ENCODE peak calls at places on chromosomes 13 and 19, in eight cellular contexts. One of them, this sample, is unnamed.

GRCh38 chr19:10142701-10143375 is 23.1 kb upstream of the EIF3G start:
- ATAC-seq in esophagus mucosa: peak
- ATAC-seq in CD4-positive, CD25-positive, alpha-beta regulatory T cell: peak
- ATAC-seq in pancreas: no peak
- ATAC-seq in right cardiac atrium: no peak
- ATAC-seq in left colon: peak
- ATAC-seq in heart right ventricle: no peak
- ATAC-seq in Panc1: no peak
- ATAC-seq in this sample: peak

GRCh38 chr19:3990815-3991117 is 5.5 kb upstream of the EEF2 start:
- ATAC-seq in esophagus mucosa: no peak
- ATAC-seq in CD4-positive, CD25-positive, alpha-beta regulatory T cell: no peak
- ATAC-seq in pancreas: no peak
- ATAC-seq in right cardiac atrium: no peak
- ATAC-seq in left colon: no peak
- ATAC-seq in heart right ventricle: no peak
- ATAC-seq in Panc1: no peak
- ATAC-seq in this sample: no peak

GRCh38 chr13:110981379-110981778 is 66.5 kb upstream of the ANKRD10 start:
- ATAC-seq in esophagus mucosa: no peak
- ATAC-seq in CD4-positive, CD25-positive, alpha-beta regulatory T cell: no peak
- ATAC-seq in pancreas: no peak
- ATAC-seq in right cardiac atrium: no peak
- ATAC-seq in left colon: no peak
- ATAC-seq in heart right ventricle: no peak
- ATAC-seq in Panc1: no peak
- ATAC-seq in this sample: no peak

GRCh38 chr19:53079313-53079924 is 23.8 kb downstream of the ZNF160 start:
- ATAC-seq in esophagus mucosa: no peak
- ATAC-seq in CD4-positive, CD25-positive, alpha-beta regulatory T cell: no peak
- ATAC-seq in pancreas: no peak
- ATAC-seq in right cardiac atrium: no peak
- ATAC-seq in left colon: no peak
- ATAC-seq in heart right ventricle: no peak
- ATAC-seq in Panc1: no peak
- ATAC-seq in this sample: no peak

GRCh38 chr19:45613926-45614725 is 12.1 kb upstream of the GPR4 start:
- ATAC-seq in esophagus mucosa: peak
- ATAC-seq in CD4-positive, CD25-positive, alpha-beta regulatory T cell: peak
- ATAC-seq in pancreas: no peak
- ATAC-seq in right cardiac atrium: peak
- ATAC-seq in left colon: peak
- ATAC-seq in heart right ventricle: peak
- ATAC-seq in Panc1: peak
- ATAC-seq in this sample: peak

GRCh38 chr13:55576389-55576788 is 1564.3 kb upstream of the PRR20A start:
- ATAC-seq in esophagus mucosa: no peak
- ATAC-seq in CD4-positive, CD25-positive, alpha-beta regulatory T cell: no peak
- ATAC-seq in pancreas: no peak
- ATAC-seq in right cardiac atrium: no peak
- ATAC-seq in left colon: no peak
- ATAC-seq in heart right ventricle: no peak
- ATAC-seq in Panc1: no peak
- ATAC-seq in this sample: peak

GRCh38 chr19:16285769-16286564 is 38.7 kb upstream of the KLF2 start:
- ATAC-seq in esophagus mucosa: no peak
- ATAC-seq in CD4-positive, CD25-positive, alpha-beta regulatory T cell: no peak
- ATAC-seq in pancreas: peak
- ATAC-seq in right cardiac atrium: peak
- ATAC-seq in left colon: no peak
- ATAC-seq in heart right ventricle: peak
- ATAC-seq in Panc1: peak
- ATAC-seq in this sample: no peak

GRCh38 chr13:41302743-41303142 is 8.3 kb upstream of the NAA16 start:
- ATAC-seq in esophagus mucosa: peak
- ATAC-seq in CD4-positive, CD25-positive, alpha-beta regulatory T cell: no peak
- ATAC-seq in pancreas: no peak
- ATAC-seq in right cardiac atrium: no peak
- ATAC-seq in left colon: no peak
- ATAC-seq in heart right ventricle: no peak
- ATAC-seq in Panc1: no peak
- ATAC-seq in this sample: no peak

GRCh38 chr13:44819245-44819644 is 170.0 kb downstream of the NUFIP1 start:
- ATAC-seq in esophagus mucosa: no peak
- ATAC-seq in CD4-positive, CD25-positive, alpha-beta regulatory T cell: no peak
- ATAC-seq in pancreas: peak
- ATAC-seq in right cardiac atrium: no peak
- ATAC-seq in left colon: no peak
- ATAC-seq in heart right ventricle: no peak
- ATAC-seq in Panc1: no peak
- ATAC-seq in this sample: peak

GRCh38 chr13:109669234-109669612 is 117.2 kb downstream of the IRS2 start:
- ATAC-seq in esophagus mucosa: no peak
- ATAC-seq in CD4-positive, CD25-positive, alpha-beta regulatory T cell: no peak
- ATAC-seq in pancreas: no peak
- ATAC-seq in right cardiac atrium: peak
- ATAC-seq in left colon: no peak
- ATAC-seq in heart right ventricle: peak
- ATAC-seq in Panc1: no peak
- ATAC-seq in this sample: no peak

GRCh38 chr19:30492581-30492980 is 120.4 kb downstream of the ZNF536 start:
- ATAC-seq in esophagus mucosa: no peak
- ATAC-seq in CD4-positive, CD25-positive, alpha-beta regulatory T cell: no peak
- ATAC-seq in pancreas: no peak
- ATAC-seq in right cardiac atrium: no peak
- ATAC-seq in left colon: no peak
- ATAC-seq in heart right ventricle: no peak
- ATAC-seq in Panc1: no peak
- ATAC-seq in this sample: no peak

GRCh38 chr13:110254751-110255553 is 52.0 kb downstream of the COL4A1 start:
- ATAC-seq in esophagus mucosa: no peak
- ATAC-seq in CD4-positive, CD25-positive, alpha-beta regulatory T cell: no peak
- ATAC-seq in pancreas: no peak
- ATAC-seq in right cardiac atrium: no peak
- ATAC-seq in left colon: no peak
- ATAC-seq in heart right ventricle: no peak
- ATAC-seq in Panc1: no peak
- ATAC-seq in this sample: no peak

GRCh38 chr13:51815848-51816247 is 11.9 kb upstream of the DHRS12 start:
- ATAC-seq in esophagus mucosa: peak
- ATAC-seq in CD4-positive, CD25-positive, alpha-beta regulatory T cell: no peak
- ATAC-seq in pancreas: peak
- ATAC-seq in right cardiac atrium: no peak
- ATAC-seq in left colon: peak
- ATAC-seq in heart right ventricle: no peak
- ATAC-seq in Panc1: no peak
- ATAC-seq in this sample: no peak

GRCh38 chr13:32211788-32212187 is 103.4 kb downstream of the ZAR1L start:
- ATAC-seq in esophagus mucosa: no peak
- ATAC-seq in CD4-positive, CD25-positive, alpha-beta regulatory T cell: no peak
- ATAC-seq in pancreas: peak
- ATAC-seq in right cardiac atrium: peak
- ATAC-seq in left colon: no peak
- ATAC-seq in heart right ventricle: peak
- ATAC-seq in Panc1: no peak
- ATAC-seq in this sample: no peak

GRCh38 chr13:49020940-49021548 is 45.3 kb downstream of the FNDC3A start:
- ATAC-seq in esophagus mucosa: no peak
- ATAC-seq in CD4-positive, CD25-positive, alpha-beta regulatory T cell: no peak
- ATAC-seq in pancreas: no peak
- ATAC-seq in right cardiac atrium: no peak
- ATAC-seq in left colon: no peak
- ATAC-seq in heart right ventricle: no peak
- ATAC-seq in Panc1: no peak
- ATAC-seq in this sample: no peak

GRCh38 chr13:80716610-80717081 is 375.7 kb upstream of the SPRY2 start:
- ATAC-seq in esophagus mucosa: no peak
- ATAC-seq in CD4-positive, CD25-positive, alpha-beta regulatory T cell: no peak
- ATAC-seq in pancreas: no peak
- ATAC-seq in right cardiac atrium: peak
- ATAC-seq in left colon: peak
- ATAC-seq in heart right ventricle: peak
- ATAC-seq in Panc1: no peak
- ATAC-seq in this sample: no peak

GRCh38 chr19:5269279-5269678 is 71.3 kb downstream of the PTPRS start:
- ATAC-seq in esophagus mucosa: no peak
- ATAC-seq in CD4-positive, CD25-positive, alpha-beta regulatory T cell: no peak
- ATAC-seq in pancreas: no peak
- ATAC-seq in right cardiac atrium: no peak
- ATAC-seq in left colon: no peak
- ATAC-seq in heart right ventricle: no peak
- ATAC-seq in Panc1: no peak
- ATAC-seq in this sample: no peak

GRCh38 chr13:110465696-110466095 is 95.8 kb downstream of the RAB20 start:
- ATAC-seq in esophagus mucosa: no peak
- ATAC-seq in CD4-positive, CD25-positive, alpha-beta regulatory T cell: no peak
- ATAC-seq in pancreas: no peak
- ATAC-seq in right cardiac atrium: no peak
- ATAC-seq in left colon: no peak
- ATAC-seq in heart right ventricle: no peak
- ATAC-seq in Panc1: no peak
- ATAC-seq in this sample: no peak

GRCh38 chr13:23748109-23748508 is 141.1 kb downstream of the MIPEP start:
- ATAC-seq in esophagus mucosa: no peak
- ATAC-seq in CD4-positive, CD25-positive, alpha-beta regulatory T cell: no peak
- ATAC-seq in pancreas: no peak
- ATAC-seq in right cardiac atrium: no peak
- ATAC-seq in left colon: no peak
- ATAC-seq in heart right ventricle: no peak
- ATAC-seq in Panc1: no peak
- ATAC-seq in this sample: no peak

GRCh38 chr13:60329221-60329983 is 67.6 kb upstream of the TDRD3 start:
- ATAC-seq in esophagus mucosa: no peak
- ATAC-seq in CD4-positive, CD25-positive, alpha-beta regulatory T cell: no peak
- ATAC-seq in pancreas: peak
- ATAC-seq in right cardiac atrium: no peak
- ATAC-seq in left colon: peak
- ATAC-seq in heart right ventricle: no peak
- ATAC-seq in Panc1: peak
- ATAC-seq in this sample: no peak

GRCh38 chr19:3837332-3837731 is 31.5 kb downstream of the ZFR2 start:
- ATAC-seq in esophagus mucosa: no peak
- ATAC-seq in CD4-positive, CD25-positive, alpha-beta regulatory T cell: no peak
- ATAC-seq in pancreas: no peak
- ATAC-seq in right cardiac atrium: no peak
- ATAC-seq in left colon: no peak
- ATAC-seq in heart right ventricle: no peak
- ATAC-seq in Panc1: no peak
- ATAC-seq in this sample: no peak

GRCh38 chr13:110506859-110507566 is 54.5 kb downstream of the RAB20 start:
- ATAC-seq in esophagus mucosa: peak
- ATAC-seq in CD4-positive, CD25-positive, alpha-beta regulatory T cell: no peak
- ATAC-seq in pancreas: peak
- ATAC-seq in right cardiac atrium: peak
- ATAC-seq in left colon: peak
- ATAC-seq in heart right ventricle: peak
- ATAC-seq in Panc1: no peak
- ATAC-seq in this sample: no peak

GRCh38 chr19:39150807-39151206 is 25.2 kb downstream of the PAK4 start:
- ATAC-seq in esophagus mucosa: no peak
- ATAC-seq in CD4-positive, CD25-positive, alpha-beta regulatory T cell: no peak
- ATAC-seq in pancreas: no peak
- ATAC-seq in right cardiac atrium: no peak
- ATAC-seq in left colon: no peak
- ATAC-seq in heart right ventricle: no peak
- ATAC-seq in Panc1: no peak
- ATAC-seq in this sample: no peak

GRCh38 chr13:100470841-100471505 is 117.6 kb downstream of the GGACT start:
- ATAC-seq in esophagus mucosa: no peak
- ATAC-seq in CD4-positive, CD25-positive, alpha-beta regulatory T cell: no peak
- ATAC-seq in pancreas: no peak
- ATAC-seq in right cardiac atrium: no peak
- ATAC-seq in left colon: no peak
- ATAC-seq in heart right ventricle: no peak
- ATAC-seq in Panc1: no peak
- ATAC-seq in this sample: no peak

GRCh38 chr19:15283141-15283885 is 49.0 kb downstream of the BRD4 start:
- ATAC-seq in esophagus mucosa: peak
- ATAC-seq in CD4-positive, CD25-positive, alpha-beta regulatory T cell: no peak
- ATAC-seq in pancreas: no peak
- ATAC-seq in right cardiac atrium: peak
- ATAC-seq in left colon: peak
- ATAC-seq in heart right ventricle: peak
- ATAC-seq in Panc1: no peak
- ATAC-seq in this sample: peak

This sample was measured in stimulated activated memory B cell treated with anti-CD40 and anti-IgM and Interleukin-4, amounts not matched to agents 10 μg/mL and 1 μg/mL and 100 μg/mL, for 72 hours.